ENCODE peak calls at places on chromosomes 2 and 18, in four cellular contexts. Y, O, M and W are unnamed samples.

GRCh38 chr2:78351208-78351607 is 674.3 kb upstream of the REG3G start:
- DNase-seq in O (no peak), M (peak; percentile 20), Y (peak; percentile 4), W (peak; percentile 7)

GRCh38 chr2:81870119-81870518 is 1565.6 kb upstream of the LRRTM1 start:
- DNase-seq in Y (no peak), M (no peak), O (no peak), W (no peak)

GRCh38 chr2:75556679-75557366 is 3.9 kb downstream of the EVA1A start:
- DNase-seq in Y (no peak), O (no peak), M (no peak), W (no peak)

GRCh38 chr2:25939257-25939668 is 43.0 kb downstream of the KIF3C start:
- DNase-seq in M (no peak), O (no peak), Y (no peak), W (no peak)

GRCh38 chr2:144890828-144891227 is 370.9 kb upstream of the ZEB2 start:
- DNase-seq in M (peak; percentile 54), Y (no peak), O (no peak), W (peak; percentile 21)

GRCh38 chr2:2738276-2738675 is 407.2 kb upstream of the MYT1L start:
- DNase-seq in Y (no peak), O (no peak), M (no peak), W (no peak)

GRCh38 chr2:175744000-175744399 is 258.1 kb downstream of the LNPK start:
- DNase-seq in M (no peak), O (no peak), Y (no peak), W (peak; percentile 11)

GRCh38 chr2:63580651-63581050 is 7.6 kb downstream of the WDPCP start:
- DNase-seq in M (no peak), Y (no peak), O (no peak), W (no peak)

GRCh38 chr2:174605687-174606086 is 8.1 kb upstream of the WIPF1 start:
- DNase-seq in M (peak; percentile 33), Y (no peak), O (no peak), W (no peak)

GRCh38 chr18:35029103-35029502 is 12.1 kb upstream of the MAPRE2 start:
- DNase-seq in M (no peak), O (no peak), Y (no peak), W (no peak)

GRCh38 chr18:49911414-49911813 is 98.1 kb upstream of the ACAA2 start:
- DNase-seq in O (no peak), Y (peak; percentile 62), M (no peak), W (no peak)